ENCODE peak calls at places on chromosomes 12 and 14, in five cellular contexts. S is GM23248; P is aorta; R is osteoblast; I is naive thymus-derived CD4-positive, alpha-beta T cell. D is an unnamed sample. For H3K4me1, the result is how much of the 10 kb centered on the place peaks cover.

GRCh38 chr12:70609203-70609602 is 28.0 kb downstream of the PTPRB start:
- DNase-seq in S (peak), P (no peak), R (no peak), I (no peak), D (peak)

GRCh38 chr12:69988601-69989194 is 163.7 kb downstream of the MYRFL start:
- DNase-seq in S (peak), P (no peak), R (no peak), I (no peak), D (no peak)

GRCh38 chr12:93844385-93844784 is 167.2 kb downstream of the CRADD start:
- DNase-seq in S (no peak), P (no peak), R (no peak), I (no peak), D (no peak)

GRCh38 chr12:127268121-127268520 is 998.8 kb upstream of the TMEM132C start:
- DNase-seq in S (no peak), P (no peak), R (no peak), I (no peak), D (no peak)

GRCh38 chr12:122366685-122367475 is 55.6 kb downstream of the CLIP1 start:
- DNase-seq in S (peak), P (no peak), R (peak), I (no peak), D (peak)

GRCh38 chr12:105992849-105993740 is 145.7 kb downstream of the NUAK1 start:
- DNase-seq in S (peak), P (no peak), R (no peak), I (no peak), D (peak)

GRCh38 chr12:56362130-56363059 is at the start of gene APOF:
- DNase-seq in S (no peak), P (no peak), R (no peak), I (no peak), D (peak)

GRCh38 chr12:132429122-132429931 is 60.6 kb upstream of the FBRSL1 start:
- DNase-seq in S (no peak), P (no peak), R (peak), I (no peak), D (peak)

GRCh38 chr14:68862954-68863594 is 70.2 kb upstream of the ZFP36L1 start:
- DNase-seq in S (peak), P (peak), R (peak), I (peak), D (peak)

GRCh38 chr14:100644383-100644782 is 57.2 kb upstream of the BEGAIN start:
- DNase-seq in S (no peak), P (no peak), R (peak), I (no peak), D (no peak)
- H3K27ac ChIP-seq in S (no peak), P (no peak), R (no peak), I (no peak), D (no peak)

GRCh38 chr14:33932526-33933292 is 18.2 kb downstream of the EGLN3 start:
- DNase-seq in S (no peak), P (no peak), R (no peak), I (no peak), D (no peak)

GRCh38 chr14:33930464-33930863 is 20.4 kb downstream of the EGLN3 start:
- DNase-seq in S (peak), P (no peak), R (no peak), I (no peak), D (no peak)

GRCh38 chr14:33932033-33932432 is 18.8 kb downstream of the EGLN3 start:
- DNase-seq in S (no peak), P (no peak), R (no peak), I (no peak), D (no peak)

GRCh38 chr14:33933386-33933934 is 17.4 kb downstream of the EGLN3 start:
- DNase-seq in S (no peak), P (no peak), R (no peak), I (no peak), D (no peak)

GRCh38 chr14:33931439-33931838 is 19.4 kb downstream of the EGLN3 start:
- DNase-seq in S (no peak), P (no peak), R (no peak), I (no peak), D (no peak)
- H3K4me1 ChIP-seq in S (under half), P (under half), R (under half), I (under half), D (under half)

GRCh38 chr12:4281173-4281654 is 7.7 kb downstream of the CCND2 start:
- DNase-seq in S (peak), P (no peak), R (no peak), I (no peak), D (no peak)

GRCh38 chr12:4278582-4278939 is 5.0 kb downstream of the CCND2 start:
- DNase-seq in S (no peak), P (no peak), R (no peak), I (no peak), D (no peak)

GRCh38 chr12:4277856-4278581 is 4.5 kb downstream of the CCND2 start:
- DNase-seq in S (no peak), P (no peak), R (no peak), I (no peak), D (no peak)

GRCh38 chr12:4280351-4281163 is 7.0 kb downstream of the CCND2 start:
- DNase-seq in S (no peak), P (peak), R (no peak), I (no peak), D (peak)

GRCh38 chr12:4279120-4279690 is 5.6 kb downstream of the CCND2 start:
- DNase-seq in S (no peak), P (no peak), R (no peak), I (no peak), D (peak)
- H3K27ac ChIP-seq in S (no peak), P (no peak), R (no peak), I (peak), D (no peak)

DNA sequence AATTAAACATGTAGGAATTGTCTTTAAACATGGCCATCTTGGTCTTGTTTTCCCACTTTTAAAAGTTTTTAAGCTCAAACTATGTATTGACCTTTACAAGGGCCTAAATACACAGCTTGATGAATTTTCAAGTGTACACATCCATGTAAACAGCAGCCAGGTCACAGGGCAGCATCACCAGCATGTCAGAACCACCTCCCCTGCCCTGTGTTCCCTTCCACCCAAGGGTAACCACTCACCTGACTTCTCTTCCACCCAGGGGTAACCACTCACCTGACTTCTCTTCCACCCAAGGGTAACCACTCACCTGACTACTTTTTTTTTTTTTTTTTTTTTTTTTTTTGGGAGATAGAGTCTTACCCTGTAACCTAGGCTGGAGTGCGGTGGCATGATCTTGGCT is 4.6 kb downstream of the FBXW8 start:
- DNase-seq in S (no peak), P (no peak), R (no peak), I (no peak), D (no peak)
- H3K4me1 ChIP-seq in S (under half), P (under half), R (under half), I (under half), D (under half)

DNA sequence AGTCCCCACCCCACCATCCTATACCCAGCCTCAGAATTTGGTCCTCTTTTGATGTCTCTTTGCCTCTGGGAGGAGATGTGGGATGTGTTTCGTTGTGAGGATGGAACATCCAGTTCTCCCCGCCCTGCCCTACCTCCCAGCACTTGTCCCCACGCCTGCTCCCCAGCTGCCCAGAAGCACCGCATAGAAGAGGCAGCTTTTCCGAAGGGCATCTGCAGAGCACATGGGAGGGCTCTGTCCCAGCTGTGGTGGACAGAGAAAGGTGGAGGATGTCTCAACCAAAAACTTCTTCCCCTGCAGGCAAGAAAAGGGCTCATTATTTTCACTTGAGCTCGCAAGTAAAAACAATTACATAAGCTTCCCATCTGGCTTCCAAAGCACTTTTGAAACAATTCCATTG is 302.6 kb downstream of the PCNX1 start:
- DNase-seq in S (no peak), P (no peak), R (no peak), I (no peak), D (no peak)
- H3K27ac ChIP-seq in S (no peak), P (no peak), R (no peak), I (no peak), D (no peak)

GRCh38 chr14:24238123-24238522 is 4.3 kb downstream of the TINF2 start:
- DNase-seq in S (no peak), P (no peak), R (peak), I (no peak), D (peak)
- H3K4me1 ChIP-seq in S (under half), P (under half), R (under half), I (under half), D (under half)

GRCh38 chr12:20420557-20420956 is 52.2 kb downstream of the PDE3A start:
- DNase-seq in S (no peak), P (no peak), R (no peak), I (no peak), D (no peak)
- H3K27ac ChIP-seq in S (no peak), P (no peak), R (no peak), I (no peak), D (no peak)

GRCh38 chr12:109459247-109459646 is 17.9 kb downstream of the KCTD10 start:
- DNase-seq in S (peak), P (no peak), R (no peak), I (no peak), D (no peak)

GRCh38 chr12:109458771-109459208 is 18.3 kb downstream of the KCTD10 start:
- DNase-seq in S (peak), P (no peak), R (no peak), I (no peak), D (peak)

GRCh38 chr12:109461049-109461845 is 15.9 kb downstream of the KCTD10 start:
- DNase-seq in S (peak), P (peak), R (no peak), I (no peak), D (no peak)

GRCh38 chr12:109461846-109462766 is 15.0 kb downstream of the KCTD10 start:
- DNase-seq in S (peak), P (peak), R (peak), I (no peak), D (peak)

GRCh38 chr12:109460538-109460937 is 16.6 kb downstream of the KCTD10 start:
- DNase-seq in S (no peak), P (peak), R (no peak), I (no peak), D (peak)
- H3K4me1 ChIP-seq in S (half or more), P (under half), R (half or more), I (under half), D (under half)

DNA sequence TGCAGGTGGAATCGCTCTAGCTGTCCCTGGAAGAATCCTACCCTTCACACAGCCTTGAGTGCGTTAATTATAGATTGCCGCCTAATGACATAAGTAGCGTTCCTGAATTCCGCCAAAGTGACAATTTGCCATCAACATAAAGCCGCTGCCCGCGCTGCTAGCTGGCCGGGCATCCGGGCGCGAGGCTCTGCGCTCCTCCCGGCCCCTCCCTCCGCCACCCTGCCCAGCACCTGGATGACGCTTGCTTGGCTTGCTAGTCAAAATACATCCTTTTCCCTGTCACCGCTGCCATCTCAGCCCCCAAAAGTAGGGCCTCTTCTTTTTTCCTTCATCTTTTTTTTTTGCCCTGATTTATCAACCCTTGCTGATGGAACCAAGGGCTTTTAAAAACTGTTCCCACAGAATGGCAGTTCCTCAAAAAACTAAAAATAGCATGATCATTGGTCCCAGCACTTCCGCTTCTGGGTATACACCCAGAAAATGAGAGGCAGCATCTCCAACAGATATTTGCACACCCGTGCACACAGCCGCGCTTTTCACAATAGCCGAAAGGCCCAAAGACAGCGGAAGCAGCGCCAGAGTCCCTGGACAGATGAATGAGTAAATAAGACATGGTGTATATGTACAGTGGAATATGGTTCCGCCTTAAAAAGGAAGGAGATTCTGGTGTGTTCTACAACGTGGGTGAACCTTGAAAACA is 235.3 kb downstream of the BCL11B start:
- DNase-seq in S (no peak), P (no peak), R (no peak), I (no peak), D (peak)
- H3K27ac ChIP-seq in S (peak), P (peak), R (peak), I (no peak), D (peak)

DNA sequence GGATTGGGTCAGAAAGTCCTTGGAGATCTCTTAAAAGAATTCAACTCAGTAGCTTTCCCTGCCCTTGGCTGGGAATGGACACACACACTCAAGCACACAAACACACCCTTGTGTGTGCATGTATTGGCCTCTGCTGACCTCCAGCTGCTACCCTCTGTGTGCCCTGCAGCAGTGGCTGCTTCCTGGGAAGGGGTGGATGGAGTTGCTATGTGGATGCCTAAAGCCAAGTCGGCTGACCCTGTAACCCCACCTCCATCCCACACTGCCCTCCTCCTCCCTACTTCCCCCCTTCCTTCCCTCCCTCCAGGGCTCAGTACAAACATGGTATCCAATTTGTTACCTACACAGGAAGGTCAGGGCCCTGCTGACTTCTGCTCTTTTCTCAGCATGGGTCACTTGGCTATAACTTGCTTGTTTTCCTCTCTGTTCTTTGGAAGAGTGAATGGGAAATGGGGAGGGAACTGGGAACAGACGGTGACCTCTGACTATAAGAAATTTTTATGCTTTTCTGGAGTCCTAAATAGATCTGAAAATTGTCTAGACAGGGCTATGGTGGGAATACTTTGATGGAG is 351.6 kb upstream of the TBX3 start:
- DNase-seq in S (no peak), P (no peak), R (peak), I (no peak), D (peak)
- H3K4me1 ChIP-seq in S (under half), P (under half), R (under half), I (under half), D (under half)